ENCODE peak calls at places on chromosomes 3 and 15, in five cellular contexts. W, F, P, B and G are unnamed samples. For H3K36me3, the result is how much of the 10 kb centered on the place peaks cover.

GRCh38 chr15:37034835-37035234 is 65.5 kb downstream of the MEIS2 start:
- DNase-seq in F (no peak), W (peak), B (no peak), P (no peak), G (no peak)

GRCh38 chr15:75307778-75308390 is 25.2 kb downstream of the GOLGA6D start:
- DNase-seq in B (peak), P (peak), W (peak), F (peak), G (peak)

GRCh38 chr3:21297304-21297703 is 453.7 kb downstream of the ZNF385D start:
- DNase-seq in F (no peak), B (no peak), W (no peak), P (no peak), G (no peak)

GRCh38 chr15:91801836-91802534 is 51.5 kb upstream of the SLCO3A1 start:
- DNase-seq in B (no peak), W (peak), P (peak), F (no peak), G (no peak)

GRCh38 chr3:10228248-10228950 is 19.9 kb upstream of the TATDN2 start:
- DNase-seq in F (no peak), W (no peak), B (no peak), P (peak), G (peak)

GRCh38 chr15:41799488-41799805 is 25.2 kb downstream of the MAPKBP1 start:
- DNase-seq in P (no peak), W (no peak), B (no peak), F (no peak), G (no peak)

GRCh38 chr15:91861223-91861622 is 7.7 kb downstream of the SLCO3A1 start:
- DNase-seq in W (no peak), B (no peak), F (no peak), P (no peak), G (no peak)

GRCh38 chr15:52678036-52678467 is 1.1 kb downstream of the ATOSA start:
- DNase-seq in B (peak), W (peak), P (peak), F (peak), G (peak)

GRCh38 chr3:97872209-97873042 is 50.6 kb downstream of the CRYBG3 start:
- DNase-seq in F (no peak), P (peak), B (peak), W (no peak), G (peak)

GRCh38 chr15:77033729-77034619 is 36.9 kb downstream of the TSPAN3 start:
- DNase-seq in P (no peak), F (no peak), B (peak), W (no peak), G (no peak)

GRCh38 chr3:197340521-197340871 is 42.1 kb upstream of the DLG1 start:
- DNase-seq in F (no peak), B (no peak), W (no peak), P (no peak), G (no peak)

GRCh38 chr3:143650120-143650519 is 198.1 kb downstream of the SLC9A9 start:
- DNase-seq in P (no peak), B (no peak), F (no peak), W (no peak), G (no peak)

GRCh38 chr3:144818973-144819372 is 847.4 kb downstream of the DIPK2A start:
- DNase-seq in P (no peak), B (no peak), F (no peak), W (no peak), G (no peak)

GRCh38 chr15:46857103-46857502 is 860.2 kb upstream of the SEMA6D start:
- DNase-seq in B (no peak), F (no peak), W (peak), P (no peak), G (no peak)

GRCh38 chr15:70432924-70433500 is 330.3 kb downstream of the UACA start:
- DNase-seq in F (no peak), B (peak), W (no peak), P (no peak), G (no peak)

GRCh38 chr3:43862470-43862869 is 171.7 kb downstream of the ABHD5 start:
- DNase-seq in W (no peak), B (no peak), F (no peak), P (no peak), G (no peak)

GRCh38 chr15:25224396-25224795 is 214.4 kb downstream of the UBE3A start:
- DNase-seq in W (no peak), B (no peak), P (no peak), F (no peak), G (no peak)

GRCh38 chr15:69976366-69976994 is 121.2 kb downstream of the TLE3 start:
- DNase-seq in P (peak), F (no peak), W (peak), B (no peak), G (peak)

DNA sequence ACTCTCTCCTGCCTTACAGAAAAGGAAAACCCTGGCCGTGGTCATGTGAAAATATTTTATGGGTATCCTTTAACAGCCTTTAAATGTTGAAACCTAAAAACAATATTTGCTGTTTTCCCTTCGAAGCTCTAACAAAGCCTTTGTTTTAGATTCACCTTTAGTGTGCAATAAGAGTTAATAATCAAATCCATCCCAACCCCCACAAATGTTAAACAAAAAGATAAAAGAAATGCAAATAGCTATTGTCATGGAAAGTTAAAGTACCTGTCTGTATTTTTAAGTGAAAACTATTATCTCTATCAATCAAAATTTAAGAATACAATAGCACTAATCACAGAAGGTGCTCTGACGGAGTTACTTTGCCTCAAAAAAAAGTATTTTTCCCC is 279.3 kb downstream of the FOXP1 start:
- DNase-seq in B (no peak), F (no peak), P (no peak), W (no peak), G (no peak)
- H3K9ac ChIP-seq in B (no peak), F (no peak), P (no peak), W (no peak), G (no peak)

GRCh38 chr3:52053307-52054304 is 2.8 kb downstream of the DUSP7 start:
- DNase-seq in P (peak), W (no peak), B (no peak), F (no peak), G (peak)
- H3K4me3 ChIP-seq in P (peak), W (no peak), B (peak), F (no peak), G (no peak)

GRCh38 chr15:40416056-40416455 is 10.5 kb downstream of the IVD start:
- DNase-seq in P (no peak), W (no peak), F (no peak), B (no peak), G (no peak)
- H3K36me3 ChIP-seq in P (under half), W (under half), F (under half), B (under half), G (half or more)

DNA sequence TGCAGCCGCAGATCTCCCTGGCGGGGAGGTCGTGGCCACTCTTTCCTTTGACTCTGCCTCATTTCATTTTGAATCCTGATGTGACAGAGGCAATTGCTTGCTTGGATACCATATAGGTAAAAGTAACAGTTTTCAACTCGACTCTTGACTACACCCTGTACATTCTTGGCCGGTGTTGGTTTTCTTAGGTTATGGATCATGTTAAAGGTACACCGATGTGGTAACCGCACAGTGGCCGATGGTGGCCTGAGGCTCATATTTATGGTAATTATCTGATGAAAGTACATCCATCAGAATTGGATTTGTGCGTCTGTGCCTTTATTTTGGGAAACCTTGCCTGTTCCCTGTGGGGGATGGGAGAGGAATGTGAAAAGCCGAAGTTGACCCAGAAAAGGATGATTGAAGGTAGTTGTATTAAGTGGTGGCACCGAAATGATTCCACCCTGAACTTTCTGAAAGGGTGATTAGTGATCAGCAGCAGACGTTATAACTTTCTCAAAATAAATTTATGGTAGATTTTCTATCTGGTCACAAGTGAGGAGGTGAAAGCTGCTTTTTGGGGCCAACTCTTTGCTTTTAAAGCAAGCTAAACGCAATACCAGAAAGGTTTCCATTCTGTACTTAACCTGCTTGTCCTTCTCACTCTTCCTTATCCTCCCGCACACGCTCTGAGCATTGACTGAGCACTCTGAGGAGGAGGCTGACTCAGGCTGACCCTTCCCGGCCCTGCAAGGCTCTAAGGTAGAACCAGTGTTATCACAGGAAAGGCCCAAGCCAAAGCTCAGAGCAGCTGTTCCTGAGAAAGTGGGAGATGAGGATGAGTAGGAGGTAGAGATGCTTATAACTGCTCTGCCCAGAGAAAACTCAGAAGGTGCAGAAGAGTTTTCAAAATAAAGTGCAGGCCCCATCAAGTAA is 2.0 kb downstream of the B3GNT5 start:
- DNase-seq in P (peak), W (no peak), F (no peak), B (no peak), G (no peak)
- H3K9ac ChIP-seq in P (peak), W (no peak), F (peak), B (peak), G (peak)

GRCh38 chr3:127914584-127914983 is 448 bp upstream of the KBTBD12 start:
- DNase-seq in F (no peak), B (no peak), W (no peak), P (peak), G (no peak)
- H3K4me3 ChIP-seq in F (no peak), B (no peak), W (no peak), P (peak), G (peak)

GRCh38 chr15:56984681-56985515 is 66.5 kb downstream of the TCF12 start:
- DNase-seq in W (no peak), P (peak), B (no peak), F (no peak), G (peak)
- H3K36me3 ChIP-seq in W (under half), P (under half), B (under half), F (under half), G (under half)

DNA sequence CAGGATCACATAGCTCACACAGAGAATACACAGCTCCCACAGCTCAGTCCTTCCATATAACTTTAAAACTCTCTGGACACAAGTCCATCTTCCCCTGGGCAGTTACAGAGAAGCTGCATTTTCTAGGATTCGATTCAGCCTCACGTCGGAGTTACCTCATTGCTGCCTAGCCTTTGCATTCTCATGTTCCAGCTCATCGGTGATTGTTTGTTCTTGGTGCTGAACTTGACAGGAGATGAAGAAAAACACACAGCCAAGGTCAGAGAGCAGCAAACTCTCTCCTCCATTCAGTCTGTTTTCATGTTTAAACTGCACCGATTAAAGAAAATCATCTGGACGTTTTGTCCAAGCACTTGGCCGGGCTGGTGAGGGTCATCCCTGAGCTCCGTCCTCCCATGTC is 375.5 kb upstream of the CFAP20DC start:
- DNase-seq in B (no peak), P (peak), W (no peak), F (no peak), G (peak)
- H3K9ac ChIP-seq in B (no peak), P (peak), W (no peak), F (no peak), G (no peak)